ENCODE peak calls at places on chromosome 16, in six cellular contexts. One of them, this sample, is unnamed.

GRCh38 chr16:28986492-28986891 is 1.6 kb downstream of the LAT start:
- DNase-seq in heart right ventricle: no peak
- DNase-seq in WTC11: no peak
- DNase-seq in AG04449: no peak
- DNase-seq in CD8-positive, alpha-beta T cell: no peak
- DNase-seq in OCI-LY7: no peak
- DNase-seq in this sample: no peak

GRCh38 chr16:85996843-85997242 is 97.9 kb downstream of the IRF8 start:
- DNase-seq in heart right ventricle: no peak
- DNase-seq in WTC11: no peak
- DNase-seq in AG04449: no peak
- DNase-seq in CD8-positive, alpha-beta T cell: no peak
- DNase-seq in OCI-LY7: no peak
- DNase-seq in this sample: no peak

GRCh38 chr16:89534147-89534788 is 26.1 kb downstream of the SPG7 start:
- DNase-seq in heart right ventricle: peak
- DNase-seq in WTC11: no peak
- DNase-seq in AG04449: no peak
- DNase-seq in CD8-positive, alpha-beta T cell: peak
- DNase-seq in OCI-LY7: peak
- DNase-seq in this sample: no peak

GRCh38 chr16:77938913-77939312 is 83.4 kb upstream of the CLEC3A start:
- DNase-seq in heart right ventricle: no peak
- DNase-seq in WTC11: no peak
- DNase-seq in AG04449: no peak
- DNase-seq in CD8-positive, alpha-beta T cell: no peak
- DNase-seq in OCI-LY7: no peak
- DNase-seq in this sample: no peak

GRCh38 chr16:26777821-26778220 is 288.9 kb upstream of the C16orf82 start:
- DNase-seq in heart right ventricle: no peak
- DNase-seq in WTC11: no peak
- DNase-seq in AG04449: no peak
- DNase-seq in CD8-positive, alpha-beta T cell: no peak
- DNase-seq in OCI-LY7: no peak
- DNase-seq in this sample: no peak

GRCh38 chr16:89505204-89506112 is 2.7 kb upstream of the SPG7 start:
- DNase-seq in heart right ventricle: peak
- DNase-seq in WTC11: no peak
- DNase-seq in AG04449: no peak
- DNase-seq in CD8-positive, alpha-beta T cell: peak
- DNase-seq in OCI-LY7: peak
- DNase-seq in this sample: peak

GRCh38 chr16:10180771-10181163 is 1.5 kb downstream of the GRIN2A start:
- DNase-seq in heart right ventricle: peak
- DNase-seq in WTC11: peak
- DNase-seq in AG04449: no peak
- DNase-seq in CD8-positive, alpha-beta T cell: no peak
- DNase-seq in OCI-LY7: peak
- DNase-seq in this sample: no peak

GRCh38 chr16:74160759-74161158 is 135.9 kb upstream of the PSMD7 start:
- DNase-seq in heart right ventricle: no peak
- DNase-seq in WTC11: no peak
- DNase-seq in AG04449: no peak
- DNase-seq in CD8-positive, alpha-beta T cell: no peak
- DNase-seq in OCI-LY7: no peak
- DNase-seq in this sample: no peak

GRCh38 chr16:56710181-56710737 is 19.7 kb upstream of the NUP93 start:
- DNase-seq in heart right ventricle: no peak
- DNase-seq in WTC11: no peak
- DNase-seq in AG04449: no peak
- DNase-seq in CD8-positive, alpha-beta T cell: no peak
- DNase-seq in OCI-LY7: no peak
- DNase-seq in this sample: no peak

GRCh38 chr16:12067714-12068401 is 91.3 kb downstream of the SNX29 start:
- DNase-seq in heart right ventricle: peak
- DNase-seq in WTC11: peak
- DNase-seq in AG04449: peak
- DNase-seq in CD8-positive, alpha-beta T cell: peak
- DNase-seq in OCI-LY7: peak
- DNase-seq in this sample: no peak

GRCh38 chr16:88367560-88367959 is 15.2 kb upstream of the ZNF469 start:
- DNase-seq in heart right ventricle: no peak
- DNase-seq in WTC11: no peak
- DNase-seq in AG04449: no peak
- DNase-seq in CD8-positive, alpha-beta T cell: no peak
- DNase-seq in OCI-LY7: no peak
- DNase-seq in this sample: no peak

GRCh38 chr16:78184554-78185183 is 85.2 kb downstream of the WWOX start:
- DNase-seq in heart right ventricle: no peak
- DNase-seq in WTC11: no peak
- DNase-seq in AG04449: no peak
- DNase-seq in CD8-positive, alpha-beta T cell: no peak
- DNase-seq in OCI-LY7: no peak
- DNase-seq in this sample: no peak

GRCh38 chr16:30361180-30361579 is 6.1 kb upstream of the CD2BP2 start:
- DNase-seq in heart right ventricle: no peak
- DNase-seq in WTC11: no peak
- DNase-seq in AG04449: no peak
- DNase-seq in CD8-positive, alpha-beta T cell: no peak
- DNase-seq in OCI-LY7: no peak
- DNase-seq in this sample: no peak

GRCh38 chr16:46883353-46883689 is 841 bp upstream of the GPT2 start:
- DNase-seq in heart right ventricle: no peak
- DNase-seq in WTC11: no peak
- DNase-seq in AG04449: no peak
- DNase-seq in CD8-positive, alpha-beta T cell: no peak
- DNase-seq in OCI-LY7: no peak
- DNase-seq in this sample: no peak

GRCh38 chr16:10088380-10088793 is 93.8 kb downstream of the GRIN2A start:
- DNase-seq in heart right ventricle: peak
- DNase-seq in WTC11: no peak
- DNase-seq in AG04449: no peak
- DNase-seq in CD8-positive, alpha-beta T cell: no peak
- DNase-seq in OCI-LY7: no peak
- DNase-seq in this sample: no peak

GRCh38 chr16:81821422-81822128 is 42.5 kb downstream of the PLCG2 start:
- DNase-seq in heart right ventricle: no peak
- DNase-seq in WTC11: no peak
- DNase-seq in AG04449: no peak
- DNase-seq in CD8-positive, alpha-beta T cell: no peak
- DNase-seq in OCI-LY7: peak
- DNase-seq in this sample: no peak

GRCh38 chr16:819336-819735 is 18.8 kb upstream of the GNG13 start:
- DNase-seq in heart right ventricle: no peak
- DNase-seq in WTC11: no peak
- DNase-seq in AG04449: no peak
- DNase-seq in CD8-positive, alpha-beta T cell: peak
- DNase-seq in OCI-LY7: no peak
- DNase-seq in this sample: no peak

GRCh38 chr16:14286381-14287230 is 215.5 kb downstream of the MRTFB start:
- DNase-seq in heart right ventricle: no peak
- DNase-seq in WTC11: peak
- DNase-seq in AG04449: no peak
- DNase-seq in CD8-positive, alpha-beta T cell: no peak
- DNase-seq in OCI-LY7: peak
- DNase-seq in this sample: peak

GRCh38 chr16:13436641-13437423 is 483.1 kb upstream of the ERCC4 start:
- DNase-seq in heart right ventricle: no peak
- DNase-seq in WTC11: no peak
- DNase-seq in AG04449: no peak
- DNase-seq in CD8-positive, alpha-beta T cell: no peak
- DNase-seq in OCI-LY7: no peak
- DNase-seq in this sample: no peak

GRCh38 chr16:66289051-66289680 is 77.3 kb upstream of the CDH5 start:
- DNase-seq in heart right ventricle: no peak
- DNase-seq in WTC11: no peak
- DNase-seq in AG04449: no peak
- DNase-seq in CD8-positive, alpha-beta T cell: no peak
- DNase-seq in OCI-LY7: no peak
- DNase-seq in this sample: peak

GRCh38 chr16:23359092-23359760 is 57.1 kb downstream of the SCNN1B start:
- DNase-seq in heart right ventricle: no peak
- DNase-seq in WTC11: no peak
- DNase-seq in AG04449: no peak
- DNase-seq in CD8-positive, alpha-beta T cell: no peak
- DNase-seq in OCI-LY7: peak
- DNase-seq in this sample: no peak

GRCh38 chr16:79297805-79298204 is 302.7 kb downstream of the MAF start:
- DNase-seq in heart right ventricle: no peak
- DNase-seq in WTC11: no peak
- DNase-seq in AG04449: no peak
- DNase-seq in CD8-positive, alpha-beta T cell: no peak
- DNase-seq in OCI-LY7: no peak
- DNase-seq in this sample: no peak

GRCh38 chr16:24717411-24717810 is 12.0 kb upstream of the TNRC6A start:
- DNase-seq in heart right ventricle: no peak
- DNase-seq in WTC11: no peak
- DNase-seq in AG04449: no peak
- DNase-seq in CD8-positive, alpha-beta T cell: no peak
- DNase-seq in OCI-LY7: no peak
- DNase-seq in this sample: no peak

GRCh38 chr16:24070851-24071250 is 185.3 kb upstream of the CACNG3 start:
- DNase-seq in heart right ventricle: peak
- DNase-seq in WTC11: peak
- DNase-seq in AG04449: no peak
- DNase-seq in CD8-positive, alpha-beta T cell: no peak
- DNase-seq in OCI-LY7: peak
- DNase-seq in this sample: no peak

GRCh38 chr16:27332105-27332504 is 18.3 kb downstream of the IL4R start:
- DNase-seq in heart right ventricle: peak
- DNase-seq in WTC11: no peak
- DNase-seq in AG04449: no peak
- DNase-seq in CD8-positive, alpha-beta T cell: no peak
- DNase-seq in OCI-LY7: no peak
- DNase-seq in this sample: no peak

GRCh38 chr16:69711115-69711740 is 15.1 kb downstream of the NQO1 start:
- DNase-seq in heart right ventricle: no peak
- DNase-seq in WTC11: no peak
- DNase-seq in AG04449: no peak
- DNase-seq in CD8-positive, alpha-beta T cell: no peak
- DNase-seq in OCI-LY7: no peak
- DNase-seq in this sample: no peak

GRCh38 chr16:84357191-84357651 is 11.1 kb upstream of the ATP2C2 start:
- DNase-seq in heart right ventricle: no peak
- DNase-seq in WTC11: no peak
- DNase-seq in AG04449: no peak
- DNase-seq in CD8-positive, alpha-beta T cell: no peak
- DNase-seq in OCI-LY7: no peak
- DNase-seq in this sample: no peak

DNA sequence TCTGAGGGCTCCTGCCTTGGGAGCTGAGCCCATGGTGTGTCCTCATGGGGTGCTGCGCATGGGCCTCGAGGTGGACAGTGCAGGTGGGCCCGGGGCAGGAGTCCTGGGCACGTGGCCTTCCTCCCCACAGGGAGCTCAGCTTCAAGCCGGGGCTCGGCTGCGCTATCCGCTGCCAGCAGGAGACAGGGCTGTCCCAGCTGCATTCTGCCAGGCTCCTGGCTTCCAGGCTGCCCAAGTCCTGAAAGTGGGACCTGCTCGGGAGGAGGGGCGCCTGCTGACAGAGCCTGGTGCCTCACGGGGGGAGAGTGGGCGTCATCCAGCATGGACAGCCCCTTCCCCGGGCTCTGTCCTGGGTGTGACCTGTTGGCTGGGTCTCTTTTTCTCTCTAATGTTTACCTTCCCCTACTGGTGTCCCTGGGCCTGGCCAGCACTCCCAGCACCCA is 7.1 kb downstream of the TRAF7 start:
- DNase-seq in heart right ventricle: no peak
- DNase-seq in WTC11: no peak
- DNase-seq in AG04449: no peak
- DNase-seq in CD8-positive, alpha-beta T cell: no peak
- DNase-seq in OCI-LY7: no peak
- DNase-seq in this sample: no peak
- TF ChIP-seq CTCF in heart right ventricle: no peak
- TF ChIP-seq CTCF in WTC11: no peak
- TF ChIP-seq CTCF in AG04449: no peak
- TF ChIP-seq CTCF in CD8-positive, alpha-beta T cell: no peak
- TF ChIP-seq CTCF in OCI-LY7: no peak
- TF ChIP-seq CTCF in this sample: no peak

DNA sequence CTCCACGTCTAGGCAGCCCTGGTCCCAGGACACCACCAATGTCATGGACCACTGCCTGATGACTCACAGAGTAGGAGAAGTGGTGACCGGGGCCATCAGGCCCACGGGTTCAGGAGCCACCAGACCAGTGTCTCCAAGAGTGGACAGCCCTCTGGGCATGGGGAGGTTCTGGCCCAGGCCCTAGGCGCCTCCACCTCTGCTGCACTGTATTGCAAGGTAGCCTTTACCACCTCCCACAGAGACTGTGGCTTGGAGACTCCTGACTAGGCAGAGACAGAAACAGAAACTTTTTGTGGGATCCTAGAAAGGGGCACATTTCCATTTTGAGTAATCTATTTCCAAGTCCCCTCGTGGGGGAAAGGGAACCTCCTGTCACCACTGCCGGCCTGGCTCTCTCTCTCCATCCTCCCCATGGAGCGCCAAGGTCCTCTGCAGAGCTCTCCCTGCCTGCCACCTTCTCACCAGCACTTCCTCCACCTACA is 2.9 kb downstream of the CDIP1 start:
- DNase-seq in heart right ventricle: no peak
- DNase-seq in WTC11: no peak
- DNase-seq in AG04449: no peak
- DNase-seq in CD8-positive, alpha-beta T cell: no peak
- DNase-seq in OCI-LY7: no peak
- DNase-seq in this sample: no peak
- TF ChIP-seq CTCF in heart right ventricle: no peak
- TF ChIP-seq CTCF in WTC11: no peak
- TF ChIP-seq CTCF in AG04449: no peak
- TF ChIP-seq CTCF in CD8-positive, alpha-beta T cell: no peak
- TF ChIP-seq CTCF in OCI-LY7: no peak
- TF ChIP-seq CTCF in this sample: no peak

DNA sequence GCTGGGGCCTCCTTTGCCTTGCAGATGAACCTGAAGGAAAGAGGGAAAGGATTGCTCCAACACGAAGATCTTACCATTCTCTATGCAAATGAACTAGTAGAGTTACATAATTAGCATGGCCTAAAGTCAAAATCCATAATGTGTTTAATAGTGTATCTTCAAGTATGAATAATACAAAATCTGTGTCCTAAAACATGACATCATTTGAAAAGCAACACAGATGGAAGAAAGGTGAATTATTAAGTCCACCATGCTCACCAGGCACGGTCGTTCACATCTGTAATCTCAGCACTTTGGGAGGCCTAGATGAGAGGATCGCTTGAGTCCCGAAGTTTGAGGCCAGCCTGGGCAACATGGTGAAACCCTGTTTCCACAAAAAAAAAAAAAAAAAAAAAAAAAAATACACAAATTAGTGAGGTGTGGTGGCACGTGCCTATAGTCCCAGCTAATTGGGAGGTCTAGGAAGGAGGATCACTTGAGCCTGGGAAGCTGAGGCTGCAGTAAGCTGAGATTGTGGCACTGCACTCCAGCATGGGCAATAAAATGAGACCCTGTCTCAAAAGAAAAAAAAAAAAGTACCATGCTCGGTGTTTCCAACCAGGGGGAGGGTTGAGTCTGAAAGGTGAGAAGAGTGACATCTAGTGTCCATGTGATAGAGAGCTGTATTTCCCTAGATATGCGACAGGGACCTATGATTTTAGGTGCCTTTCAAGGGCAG is 6.4 kb downstream of the VWA3A start:
- DNase-seq in heart right ventricle: peak
- DNase-seq in WTC11: no peak
- DNase-seq in AG04449: no peak
- DNase-seq in CD8-positive, alpha-beta T cell: no peak
- DNase-seq in OCI-LY7: peak
- DNase-seq in this sample: no peak
- TF ChIP-seq CTCF in heart right ventricle: peak
- TF ChIP-seq CTCF in WTC11: no peak
- TF ChIP-seq CTCF in AG04449: peak
- TF ChIP-seq CTCF in CD8-positive, alpha-beta T cell: peak
- TF ChIP-seq CTCF in OCI-LY7: peak
- TF ChIP-seq CTCF in this sample: no peak

GRCh38 chr16:68417711-68418301 is 30.5 kb downstream of the SMPD3 start:
- DNase-seq in heart right ventricle: peak
- DNase-seq in WTC11: no peak
- DNase-seq in AG04449: no peak
- DNase-seq in CD8-positive, alpha-beta T cell: peak
- DNase-seq in OCI-LY7: peak
- DNase-seq in this sample: peak
- TF ChIP-seq CTCF in heart right ventricle: no peak
- TF ChIP-seq CTCF in WTC11: no peak
- TF ChIP-seq CTCF in AG04449: no peak
- TF ChIP-seq CTCF in CD8-positive, alpha-beta T cell: no peak
- TF ChIP-seq CTCF in OCI-LY7: no peak
- TF ChIP-seq CTCF in this sample: no peak